ENCODE peak calls at places on chromosomes 13 and 19, in six cellular contexts. P is OCI-LY7, M is hepatocyte, I is HCT116, R is GM23338, T is GM23248. S is an unnamed sample. For H3K4me1 and H3K9me2, the result is how much of the 10 kb centered on the place peaks cover.

GRCh38 chr13:112106467-112107141 is 39.7 kb downstream of the SOX1 start:
- DNase-seq in I (no peak), M (no peak), T (no peak), R (peak), P (no peak), S (no peak)

GRCh38 chr19:45141203-45141900 is 19.4 kb downstream of the NKPD1 start:
- DNase-seq in P (no peak), M (no peak), I (no peak), T (no peak), R (no peak), S (no peak)

GRCh38 chr13:99123101-99124045 is 77.3 kb upstream of the UBAC2 start:
- DNase-seq in T (peak), P (no peak), R (no peak), M (no peak), I (no peak), S (no peak)

GRCh38 chr19:1717970-1718264 is 35.4 kb upstream of the ONECUT3 start:
- DNase-seq in T (no peak), P (no peak), M (no peak), R (no peak), I (no peak), S (no peak)

GRCh38 chr19:5627395-5627904 is 4.6 kb downstream of the SAFB start:
- DNase-seq in I (no peak), R (peak), P (peak), M (no peak), T (peak), S (peak)

GRCh38 chr13:32001392-32001768 is 30.2 kb upstream of the FRY start:
- DNase-seq in M (peak), P (peak), I (peak), R (peak), T (peak), S (peak)

GRCh38 chr13:109297628-109298027 is 488.8 kb downstream of the IRS2 start:
- DNase-seq in I (no peak), P (no peak), R (no peak), M (no peak), T (peak), S (no peak)

GRCh38 chr13:31887311-31887710 is 144.3 kb upstream of the FRY start:
- DNase-seq in M (no peak), T (peak), I (no peak), P (no peak), R (no peak), S (no peak)

GRCh38 chr13:53110614-53111013 is 82.0 kb downstream of the OLFM4 start:
- DNase-seq in M (no peak), R (no peak), T (no peak), I (no peak), P (no peak), S (peak)

GRCh38 chr19:45876161-45876410 is 9.9 kb downstream of the IRF2BP1 start:
- DNase-seq in M (no peak), P (no peak), R (no peak), T (peak), I (no peak), S (no peak)

GRCh38 chr13:98004107-98004506 is 50.6 kb downstream of the IPO5 start:
- DNase-seq in T (no peak), M (no peak), P (no peak), I (no peak), R (no peak), S (no peak)

GRCh38 chr13:47665041-47665440 is 336.0 kb downstream of the SUCLA2 start:
- DNase-seq in M (no peak), P (no peak), T (no peak), I (no peak), R (peak), S (no peak)

GRCh38 chr19:49142866-49143335 is 12.3 kb downstream of the HRC start:
- DNase-seq in I (no peak), T (peak), R (peak), M (peak), P (peak), S (peak)

GRCh38 chr19:46351241-46352041 is 4.6 kb downstream of the PPP5C start:
- DNase-seq in P (peak), R (peak), M (no peak), T (peak), I (no peak), S (no peak)

GRCh38 chr19:10191347-10191746 is 3.4 kb downstream of the DNMT1 start:
- DNase-seq in M (no peak), I (no peak), T (peak), R (no peak), P (no peak), S (no peak)

GRCh38 chr19:34248941-34249340 is 5.4 kb upstream of the GARRE1 start:
- DNase-seq in T (no peak), R (no peak), I (no peak), M (no peak), P (no peak), S (no peak)

GRCh38 chr19:55112781-55113569 is 4.5 kb downstream of the PPP1R12C start:
- DNase-seq in R (peak), M (peak), T (no peak), I (no peak), P (peak), S (peak)

DNA sequence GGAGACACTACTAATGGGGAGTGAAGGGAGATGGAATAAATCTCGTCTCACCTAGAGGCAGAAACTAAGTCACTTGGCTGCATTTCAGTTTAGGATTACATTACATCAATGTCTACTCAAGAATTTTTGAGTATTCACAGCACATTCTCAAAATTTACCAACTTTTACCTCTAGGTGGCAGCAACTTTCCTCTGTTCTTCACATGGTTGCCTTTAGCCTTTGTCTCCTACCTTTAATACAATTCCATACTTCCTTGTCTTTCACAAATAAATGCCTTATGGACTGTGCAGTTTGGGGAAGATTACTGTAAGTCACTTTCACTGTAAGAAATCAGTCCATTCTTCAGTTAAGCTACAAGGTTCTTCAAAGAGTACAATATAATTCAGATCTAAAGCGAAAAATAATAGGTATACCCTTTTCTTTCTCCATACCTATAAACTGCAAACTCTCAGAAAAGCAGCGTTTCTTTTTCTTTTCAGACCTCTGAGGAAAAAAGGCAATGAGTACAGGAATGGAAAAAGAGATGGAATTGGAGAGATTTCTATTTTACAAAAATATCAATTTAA is 379.4 kb downstream of the KLF12 start:
- DNase-seq in T (peak), R (peak), P (peak), I (peak), M (peak), S (peak)
- H2AFZ ChIP-seq in T (no peak), R (no peak), P (no peak), I (no peak), M (no peak), S (no peak)

DNA sequence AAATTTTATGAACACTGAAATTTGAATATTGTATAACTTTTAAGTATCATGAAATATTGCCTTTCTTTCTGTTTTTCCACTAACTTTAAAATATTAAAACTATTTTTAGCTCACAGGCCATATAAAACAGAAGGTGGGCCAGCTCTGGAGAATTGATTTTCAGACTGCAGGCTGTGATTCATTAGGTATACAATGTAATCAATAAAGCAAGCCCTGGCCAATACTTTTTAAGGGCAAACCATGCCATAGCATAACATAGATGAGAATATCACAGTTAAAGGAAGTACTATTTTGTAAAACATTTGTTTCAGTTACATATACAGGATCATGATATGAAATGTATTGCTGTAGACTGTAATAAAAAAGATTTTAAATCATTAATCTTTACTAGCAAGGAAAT is 197.6 kb downstream of the MAB21L1 start:
- DNase-seq in M (no peak), T (no peak), R (no peak), I (no peak), P (no peak), S (no peak)
- H3K4me1 ChIP-seq in M (under half), T (under half), R (under half), I (under half), P (under half), S (under half)

GRCh38 chr13:46295531-46296464 is 84.1 kb downstream of the LRRC63 start:
- DNase-seq in I (no peak), R (no peak), T (peak), P (peak), M (no peak), S (peak)
- H3K9me2 ChIP-seq in I (under half), R (under half), T (under half), P (under half), M (under half), S (under half)

GRCh38 chr13:110560606-110561334 is 752 bp downstream of the RAB20 start:
- DNase-seq in M (peak), P (no peak), T (peak), I (no peak), R (peak), S (no peak)

GRCh38 chr13:110557610-110558305 is 3.8 kb downstream of the RAB20 start:
- DNase-seq in T (no peak), I (no peak), P (no peak), R (no peak), M (no peak), S (no peak)

GRCh38 chr13:110561335-110562033 is at the start of gene RAB20:
- DNase-seq in I (peak), T (peak), P (peak), M (peak), R (peak), S (peak)

GRCh38 chr13:110559986-110560385 is 1.5 kb downstream of the RAB20 start:
- DNase-seq in I (no peak), P (no peak), M (no peak), T (peak), R (no peak), S (no peak)

DNA sequence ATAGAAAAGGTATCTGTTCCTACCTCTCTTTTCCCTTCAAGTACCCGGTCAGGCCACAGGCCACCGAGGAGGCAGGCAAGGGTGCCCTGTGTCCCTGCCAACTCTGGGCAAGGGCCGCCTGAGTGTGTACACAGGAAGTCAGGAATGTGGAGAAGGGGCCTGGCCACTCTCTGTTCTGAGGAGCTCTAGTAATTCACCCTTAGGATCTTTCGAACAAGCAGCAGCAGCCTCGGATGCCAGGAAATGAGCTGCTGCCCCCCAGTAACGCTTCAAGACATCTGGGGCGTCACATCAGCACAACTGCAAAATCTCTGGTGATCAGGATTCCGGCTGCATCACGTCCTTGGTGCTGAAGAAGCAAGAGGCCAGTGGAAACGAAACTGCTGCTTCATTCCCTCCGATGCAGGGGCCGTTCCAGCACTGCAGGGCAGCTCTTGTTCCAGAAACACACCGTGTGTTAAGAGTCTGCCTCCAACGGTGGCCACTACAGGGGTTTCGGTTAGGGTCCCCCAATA is 2.0 kb downstream of the RAB20 start:
- DNase-seq in I (no peak), T (peak), R (no peak), M (peak), P (no peak), S (no peak)
- H2AFZ ChIP-seq in I (no peak), T (peak), R (no peak), M (no peak), P (no peak), S (no peak)

S was measured in Karpas-422.